ENCODE peak calls at places on chromosomes 6 and 20, in six cellular contexts. I is BJ, O is fibroblast of the aortic adventitia, Y is neural progenitor cell, U is heart left ventricle, T is H9. J is an unnamed sample.

GRCh38 chr20:59159091-59159821 is 4.4 kb upstream of the ZNF831 start:
- DNase-seq in I (no peak), O (no peak), Y (peak; percentile 38), U (no peak), T (peak; percentile 61), J (no peak)

GRCh38 chr6:70008189-70008588 is 141.8 kb downstream of the COL19A1 start:
- DNase-seq in I (no peak), O (no peak), Y (no peak), U (no peak), T (no peak), J (no peak)

GRCh38 chr20:42179768-42180167 is 561.6 kb upstream of the CHD6 start:
- DNase-seq in I (no peak), O (no peak), Y (peak; percentile 64), U (no peak), T (peak; percentile 36), J (peak; percentile 1)

GRCh38 chr6:129890164-129890563 is 29.0 kb upstream of the TMEM244 start:
- DNase-seq in I (peak; percentile 47), O (peak; percentile 37), Y (no peak), U (no peak), T (no peak), J (peak; percentile 45)

GRCh38 chr6:1575213-1576041 is 34.3 kb upstream of the FOXC1 start:
- DNase-seq in I (no peak), O (peak; percentile 22), Y (no peak), U (peak; percentile 69), T (no peak), J (peak; percentile 41)

GRCh38 chr6:169450097-169450496 is 196.5 kb upstream of the THBS2 start:
- DNase-seq in I (no peak), O (no peak), Y (peak; percentile 36), U (no peak), T (no peak), J (peak; percentile 21)

GRCh38 chr6:170106906-170107525 is 183.9 kb downstream of the DLL1 start:
- DNase-seq in I (no peak), O (no peak), Y (no peak), U (no peak), T (no peak), J (no peak)

GRCh38 chr6:42281570-42281969 is 63.9 kb upstream of the MRPS10 start:
- DNase-seq in I (no peak), O (no peak), Y (no peak), U (no peak), T (no peak), J (no peak)

GRCh38 chr6:123841067-123841896 is 37.6 kb downstream of the NKAIN2 start:
- DNase-seq in I (no peak), O (no peak), Y (no peak), U (no peak), T (no peak), J (no peak)

GRCh38 chr20:5663396-5663795 is 86.8 kb upstream of the SHLD1 start:
- DNase-seq in I (no peak), O (no peak), Y (no peak), U (no peak), T (no peak), J (no peak)

GRCh38 chr6:424741-425417 is 33.3 kb downstream of the IRF4 start:
- DNase-seq in I (no peak), O (no peak), Y (no peak), U (no peak), T (no peak), J (no peak)

GRCh38 chr6:69584536-69584912 is 212.3 kb downstream of the LMBRD1 start:
- DNase-seq in I (peak; percentile 79), O (no peak), Y (no peak), U (no peak), T (no peak), J (peak; percentile 31)

GRCh38 chr20:59640267-59640666 is 35.9 kb downstream of the PHACTR3 start:
- DNase-seq in I (no peak), O (no peak), Y (no peak), U (no peak), T (no peak), J (no peak)

GRCh38 chr6:36934868-36935267 is 19.7 kb upstream of the PI16 start:
- DNase-seq in I (no peak), O (no peak), Y (no peak), U (no peak), T (no peak), J (no peak)

GRCh38 chr6:168526841-168527281 is 85.9 kb downstream of the SMOC2 start:
- DNase-seq in I (no peak), O (peak; percentile 67), Y (no peak), U (peak; percentile 58), T (no peak), J (no peak)

GRCh38 chr6:170279977-170280688 is 10.7 kb downstream of the DLL1 start:
- DNase-seq in I (no peak), O (peak; percentile 18), Y (no peak), U (no peak), T (no peak), J (no peak)

GRCh38 chr6:159077123-159077522 is 32.3 kb upstream of the TAGAP start:
- DNase-seq in I (no peak), O (no peak), Y (no peak), U (no peak), T (no peak), J (no peak)

GRCh38 chr20:23666189-23666588 is 22.6 kb downstream of the CST4 start:
- DNase-seq in I (no peak), O (peak; percentile 14), Y (no peak), U (no peak), T (no peak), J (no peak)

GRCh38 chr6:2480267-2480966 is 235.0 kb upstream of the GMDS start:
- DNase-seq in I (no peak), O (peak; percentile 28), Y (no peak), U (peak; percentile 84), T (no peak), J (no peak)

GRCh38 chr20:2329286-2329685 is 33.5 kb downstream of the TGM3 start:
- DNase-seq in I (no peak), O (no peak), Y (no peak), U (no peak), T (no peak), J (no peak)

GRCh38 chr6:166927240-166927941 is 29.0 kb downstream of the RNASET2 start:
- DNase-seq in I (no peak), O (no peak), Y (no peak), U (no peak), T (no peak), J (no peak)

DNA sequence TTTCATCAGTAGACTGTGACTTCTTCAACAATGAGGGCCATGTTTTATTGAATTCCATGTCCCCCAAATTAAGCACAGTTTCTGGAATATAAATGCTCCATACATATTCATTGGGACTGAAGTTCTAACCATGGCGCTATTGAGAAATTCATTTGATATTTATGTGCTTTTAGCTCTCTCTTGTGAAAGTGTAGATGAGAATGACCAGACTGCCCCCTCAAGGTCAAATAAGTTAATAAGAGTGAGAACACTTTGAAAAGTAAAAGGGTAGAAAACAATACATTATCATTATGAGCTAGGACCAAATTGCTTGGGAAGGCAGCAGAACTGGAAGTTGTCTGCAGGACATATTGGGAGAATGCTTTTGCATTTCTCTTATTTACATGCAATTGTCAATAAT is 597.9 kb downstream of the EPM2A start:
- DNase-seq in I (no peak), O (peak; percentile 52), Y (no peak), U (no peak), T (no peak), J (peak; percentile 14)
- TF ChIP-seq CTCF in I (no peak), O (peak; percentile 11), Y (peak; percentile 26), U (peak; percentile 32), T (peak; percentile 55), J (no peak)

DNA sequence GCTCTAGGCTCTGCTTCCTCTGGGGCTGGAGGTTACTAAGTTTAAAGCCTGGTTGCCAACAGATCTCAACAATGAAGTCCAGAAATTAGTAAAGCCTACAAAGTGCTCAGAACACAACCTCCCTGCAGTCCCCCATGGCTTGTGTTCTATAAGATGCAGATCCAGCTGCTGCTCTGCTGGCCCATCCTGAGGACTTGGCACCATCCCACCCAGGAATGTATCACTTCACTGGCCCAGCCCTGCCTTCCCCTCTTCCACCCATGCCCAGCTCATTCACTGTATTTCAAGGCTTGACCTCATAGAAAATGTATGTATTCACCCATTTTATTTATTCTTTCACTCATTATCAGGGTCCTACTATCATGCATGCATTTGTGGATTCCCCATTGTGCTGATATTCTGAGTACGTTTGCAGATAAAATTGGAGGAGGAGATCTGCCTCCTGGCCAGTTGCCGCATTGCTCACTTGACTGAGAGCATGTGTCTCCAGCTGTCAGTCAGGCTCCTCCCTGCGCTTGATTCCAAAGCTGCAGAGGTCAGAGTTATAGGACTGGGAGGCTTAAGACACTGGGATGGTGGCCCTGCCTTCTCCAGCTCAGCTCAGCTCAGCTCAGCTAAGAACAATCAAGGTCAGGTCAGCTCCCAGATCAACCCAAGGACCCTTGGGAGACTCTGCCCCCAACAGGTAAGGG is 104.8 kb downstream of the MAFB start:
- DNase-seq in I (no peak), O (no peak), Y (no peak), U (peak; percentile 76), T (no peak), J (no peak)
- TF ChIP-seq CTCF in I (no peak), O (no peak), Y (no peak), U (no peak), T (no peak), J (no peak)

GRCh38 chr6:52694404-52694803 is 23.5 kb downstream of the TMEM14A start:
- DNase-seq in I (no peak), O (no peak), Y (no peak), U (no peak), T (no peak), J (no peak)

GRCh38 chr6:52697903-52698302 is 27.0 kb downstream of the TMEM14A start:
- DNase-seq in I (no peak), O (peak; percentile 12), Y (no peak), U (no peak), T (no peak), J (no peak)

GRCh38 chr6:52691718-52692117 is 20.8 kb downstream of the TMEM14A start:
- DNase-seq in I (no peak), O (peak; percentile 29), Y (no peak), U (no peak), T (no peak), J (no peak)

GRCh38 chr6:52693777-52694176 is 22.9 kb downstream of the TMEM14A start:
- DNase-seq in I (no peak), O (no peak), Y (no peak), U (no peak), T (no peak), J (no peak)

GRCh38 chr6:52696418-52696817 is 25.5 kb downstream of the TMEM14A start:
- DNase-seq in I (no peak), O (no peak), Y (no peak), U (no peak), T (no peak), J (no peak)
- TF ChIP-seq CTCF in I (no peak), O (no peak), Y (no peak), U (no peak), T (no peak), J (no peak)

DNA sequence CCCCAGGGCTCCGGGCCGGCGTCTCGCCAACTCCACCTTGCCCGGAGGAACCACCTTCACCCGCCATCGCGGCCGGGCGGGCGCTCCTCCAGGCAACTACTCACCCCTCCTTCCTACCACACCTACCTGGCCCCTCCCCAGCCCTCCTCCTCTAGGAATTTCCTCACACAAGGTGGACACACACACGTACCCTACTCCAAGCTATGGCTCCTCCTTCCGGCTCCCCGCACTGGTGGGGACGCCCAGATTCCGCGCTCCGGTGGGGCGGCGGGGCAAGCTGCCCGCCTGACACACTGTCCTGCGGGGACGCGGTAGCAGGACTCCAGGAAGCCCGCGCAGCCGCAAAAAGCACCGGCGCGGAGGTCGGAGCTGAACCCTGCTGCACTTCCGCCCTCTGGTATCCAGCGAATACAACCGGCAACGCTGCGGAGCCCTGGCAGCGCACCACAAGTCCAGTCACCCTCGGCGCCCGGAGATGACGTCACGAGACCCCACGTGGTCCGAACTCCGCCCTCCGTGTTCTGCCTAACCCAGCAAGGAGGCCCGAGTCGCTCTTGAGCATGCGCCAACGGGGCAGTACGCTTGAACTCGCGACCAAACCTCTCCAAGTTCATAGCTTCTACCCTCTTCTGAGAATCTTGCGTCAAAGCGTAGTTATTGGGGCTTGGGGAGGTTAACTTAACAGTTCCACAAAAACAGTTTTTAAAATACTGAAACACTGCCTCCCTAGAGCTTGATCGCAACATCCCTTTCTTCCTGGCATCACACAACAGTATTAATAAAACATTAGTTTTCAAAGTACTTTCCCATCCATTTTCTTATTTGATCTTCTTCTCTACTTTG is at the start of gene ATG5:
- DNase-seq in I (peak; percentile 94), O (peak; percentile 99), Y (peak; percentile 96), U (peak; percentile 99), T (peak; percentile 100), J (peak; percentile 100)
- TF ChIP-seq CTCF in I (no peak), O (no peak), Y (no peak), U (no peak), T (no peak), J (no peak)

J was measured in brain microvascular endothelial cell.